ENCODE peak calls at places on chromosome 15, in four cellular contexts. T is HL-60, X is GM12878, G is K562. H is an unnamed sample.

GRCh38 chr15:89119489-89120478 is 31.5 kb downstream of the ABHD2 start:
- DNase-seq in T (no peak), X (no peak), G (no peak), H (no peak)

GRCh38 chr15:101372149-101372577 is 77.1 kb upstream of the SNRPA1 start:
- DNase-seq in T (no peak), X (no peak), G (no peak), H (no peak)

GRCh38 chr15:75177360-75178071 is 24.2 kb upstream of the C15orf39 start:
- DNase-seq in T (no peak), X (no peak), G (no peak), H (no peak)

GRCh38 chr15:90362936-90363212 is 10.8 kb downstream of the ZNF774 start:
- DNase-seq in T (no peak), X (no peak), G (peak; percentile 50), H (no peak)

GRCh38 chr15:96992817-96993216 is 662.3 kb downstream of the NR2F2 start:
- DNase-seq in T (no peak), X (no peak), G (no peak), H (no peak)

GRCh38 chr15:91491131-91491950 is 362.2 kb upstream of the SLCO3A1 start:
- DNase-seq in T (no peak), X (no peak), G (peak; percentile 23), H (no peak)

GRCh38 chr15:70299931-70300858 is 202.5 kb upstream of the TLE3 start:
- DNase-seq in T (no peak), X (peak; percentile 78), G (no peak), H (peak; percentile 75)

GRCh38 chr15:75532413-75533250 is 46.5 kb downstream of the PTPN9 start:
- DNase-seq in T (peak; percentile 26), X (no peak), G (peak; percentile 76), H (no peak)

GRCh38 chr15:71732636-71733035 is 77.7 kb upstream of the NR2E3 start:
- DNase-seq in T (no peak), X (no peak), G (no peak), H (no peak)

GRCh38 chr15:97517726-97518125 is 442.8 kb upstream of the ARRDC4 start:
- DNase-seq in T (peak; percentile 44), X (no peak), G (no peak), H (no peak)

GRCh38 chr15:48040166-48040817 is 80.5 kb upstream of the SLC24A5 start:
- DNase-seq in T (no peak), X (no peak), G (no peak), H (no peak)

GRCh38 chr15:48109856-48110531 is 10.8 kb upstream of the SLC24A5 start:
- DNase-seq in T (no peak), X (no peak), G (no peak), H (no peak)

GRCh38 chr15:29089731-29090616 is 179.6 kb downstream of the NSMCE3 start:
- DNase-seq in T (no peak), X (no peak), G (no peak), H (no peak)

GRCh38 chr15:84725001-84725491 is 9.1 kb upstream of the SEC11A start:
- DNase-seq in T (peak; percentile 66), X (peak; percentile 71), G (peak; percentile 39), H (no peak)

GRCh38 chr15:78875107-78875914 is 2.6 kb downstream of the MORF4L1 start:
- DNase-seq in T (no peak), X (no peak), G (peak; percentile 47), H (no peak)

GRCh38 chr15:62403164-62403809 is 238.2 kb upstream of the C2CD4B start:
- DNase-seq in T (no peak), X (no peak), G (no peak), H (no peak)

GRCh38 chr15:33618300-33618699 is 307.5 kb downstream of the RYR3 start:
- DNase-seq in T (no peak), X (no peak), G (no peak), H (no peak)

GRCh38 chr15:79593119-79593869 is 161.2 kb downstream of the MINAR1 start:
- DNase-seq in T (no peak), X (no peak), G (peak; percentile 6), H (no peak)

GRCh38 chr15:74420193-74420905 is 13.4 kb downstream of the SEMA7A start:
- DNase-seq in T (no peak), X (no peak), G (no peak), H (no peak)

GRCh38 chr15:40999190-40999589 is 45.9 kb downstream of the CHAC1 start:
- DNase-seq in T (no peak), X (no peak), G (no peak), H (no peak)

GRCh38 chr15:53759333-53759975 is at the start of gene WDR72:
- DNase-seq in T (no peak), X (no peak), G (peak; percentile 11), H (peak; percentile 5)

GRCh38 chr15:75578206-75578947 is 738 bp downstream of the PTPN9 start:
- DNase-seq in T (peak; percentile 54), X (no peak), G (peak; percentile 46), H (peak; percentile 45)

GRCh38 chr15:83767786-83768185 is 113.9 kb downstream of the ADAMTSL3 start:
- DNase-seq in T (no peak), X (no peak), G (no peak), H (no peak)

GRCh38 chr15:40338921-40339620 is 1.7 kb downstream of the CCDC9B start:
- DNase-seq in T (no peak), X (no peak), G (no peak), H (no peak)

GRCh38 chr15:83504365-83504764 is 57.2 kb downstream of the SH3GL3 start:
- DNase-seq in T (no peak), X (no peak), G (peak; percentile 25), H (no peak)

GRCh38 chr15:71143373-71144310 is 28.4 kb downstream of the THSD4 start:
- DNase-seq in T (no peak), X (no peak), G (no peak), H (no peak)

GRCh38 chr15:64842099-64842940 is 605 bp downstream of the PLEKHO2 start:
- DNase-seq in T (no peak), X (no peak), G (peak; percentile 56), H (no peak)

GRCh38 chr15:64623347-64624024 is 151.9 kb downstream of the RBPMS2 start:
- DNase-seq in T (no peak), X (peak; percentile 54), G (no peak), H (no peak)

GRCh38 chr15:27358751-27359434 is 387.9 kb downstream of the GABRG3 start:
- DNase-seq in T (no peak), X (no peak), G (peak; percentile 63), H (peak; percentile 8)

GRCh38 chr15:96327155-96327741 is 3.3 kb upstream of the NR2F2 start:
- DNase-seq in T (peak; percentile 73), X (peak; percentile 61), G (peak; percentile 85), H (no peak)

DNA sequence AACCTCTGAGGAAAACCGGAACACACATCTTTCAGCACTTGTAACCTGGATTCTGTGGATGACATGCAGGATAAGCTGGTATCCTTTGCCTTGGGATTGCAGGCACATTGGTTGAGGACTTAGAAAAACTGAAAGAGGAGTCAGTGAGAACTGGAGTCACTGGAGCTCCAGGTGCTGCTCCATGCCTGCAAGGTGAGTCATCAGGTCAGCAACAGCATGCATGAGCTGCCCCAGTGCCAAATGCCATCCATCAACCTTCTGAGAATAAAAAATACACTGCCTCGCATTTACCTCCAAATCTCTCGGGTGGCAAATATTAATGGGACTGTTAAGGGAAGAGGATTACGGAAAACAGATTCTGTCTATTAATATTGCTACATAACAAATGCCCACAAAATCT is 729.1 kb downstream of the NTRK3 start:
- DNase-seq in T (no peak), X (no peak), G (no peak), H (no peak)
- TF ChIP-seq SPI1 in T (no peak), X (no peak), G (no peak), H (no peak)

GRCh38 chr15:63575312-63575711 is 21.9 kb upstream of the FBXL22 start:
- DNase-seq in T (no peak), X (no peak), G (no peak), H (no peak)

GRCh38 chr15:63576441-63576840 is 20.7 kb upstream of the FBXL22 start:
- DNase-seq in T (no peak), X (no peak), G (no peak), H (no peak)

GRCh38 chr15:63572749-63573464 is 24.3 kb upstream of the FBXL22 start:
- DNase-seq in T (no peak), X (no peak), G (no peak), H (no peak)

GRCh38 chr15:63573533-63573932 is 23.7 kb upstream of the FBXL22 start:
- DNase-seq in T (no peak), X (no peak), G (peak; percentile 47), H (no peak)
- TF ChIP-seq SPI1 in T (no peak), X (no peak), G (no peak), H (no peak)

DNA sequence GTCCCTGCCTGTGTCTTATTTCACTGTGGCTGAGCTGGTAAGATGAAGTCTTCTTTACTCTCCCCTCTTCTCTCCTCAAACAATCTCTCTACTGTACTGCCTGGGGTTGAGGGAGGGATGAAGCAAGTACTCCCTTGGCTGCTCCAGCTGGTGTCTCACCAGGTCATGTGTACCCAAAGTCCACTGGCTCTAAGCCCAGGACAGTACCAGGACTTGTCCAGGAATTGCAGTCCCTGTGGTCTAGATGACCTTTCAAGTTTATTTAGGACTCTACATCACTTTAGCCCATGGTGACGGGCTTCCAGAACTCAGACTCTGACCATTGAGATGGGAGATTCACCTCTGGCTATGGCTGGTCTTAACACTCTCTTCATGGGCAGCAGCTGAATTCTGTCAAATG is 17.5 kb upstream of the SLC27A2 start:
- DNase-seq in T (no peak), X (no peak), G (no peak), H (no peak)
- TF ChIP-seq SPI1 in T (no peak), X (no peak), G (no peak), H (no peak)

GRCh38 chr15:35282965-35283496 is 197.9 kb upstream of the NANOGP8 start:
- DNase-seq in T (no peak), X (no peak), G (no peak), H (no peak)

GRCh38 chr15:35279811-35280210 is 194.7 kb upstream of the NANOGP8 start:
- DNase-seq in T (no peak), X (no peak), G (no peak), H (no peak)

GRCh38 chr15:35286721-35287120 is 201.6 kb upstream of the NANOGP8 start:
- DNase-seq in T (no peak), X (no peak), G (no peak), H (no peak)

GRCh38 chr15:35281515-35281914 is 196.4 kb upstream of the NANOGP8 start:
- DNase-seq in T (no peak), X (no peak), G (no peak), H (no peak)
- TF ChIP-seq SPI1 in T (no peak), X (no peak), G (no peak), H (no peak)

DNA sequence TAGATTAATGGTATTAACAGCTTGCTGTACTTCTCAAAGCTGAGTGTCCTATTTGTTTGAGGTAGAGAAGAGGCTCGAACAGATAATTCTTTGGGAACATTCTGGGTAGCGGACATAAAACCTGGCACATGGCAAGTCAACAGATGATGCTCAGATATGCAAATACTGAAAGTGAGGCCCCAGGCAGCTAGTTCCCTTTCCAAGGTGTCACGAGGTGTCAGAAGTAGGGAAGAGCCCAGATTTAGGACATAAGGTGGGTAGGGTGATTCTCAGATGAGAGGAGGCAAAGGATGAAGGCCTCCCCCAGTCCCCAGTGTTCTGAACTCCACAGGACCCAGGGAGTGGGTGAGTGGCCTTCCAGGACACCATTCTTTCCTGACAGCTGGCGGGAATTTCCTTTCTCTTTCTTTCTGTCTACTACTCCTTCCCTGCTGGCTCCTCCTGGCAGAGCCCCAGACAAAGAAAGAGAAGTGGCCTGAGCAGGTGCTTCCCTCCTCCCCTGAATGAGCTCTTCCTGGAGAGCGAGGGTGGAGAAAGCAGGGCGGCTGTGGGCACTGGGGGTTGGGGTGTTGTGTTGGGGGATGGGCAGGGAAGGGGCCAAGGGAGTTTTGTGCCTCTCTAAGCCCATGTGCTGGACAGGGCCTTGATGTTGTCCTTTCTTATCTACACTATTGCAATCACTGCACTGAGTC is 87.5 kb downstream of the CORO2B start:
- DNase-seq in T (no peak), X (no peak), G (no peak), H (no peak)
- TF ChIP-seq SPI1 in T (peak; percentile 59), X (no peak), G (no peak), H (no peak)

H was measured in GM12891.